ENCODE peak calls at places on chromosomes 1 and 21, in five cellular contexts. L is heart left ventricle, W is astrocyte, Y is cardiac fibroblast, K is choroid plexus epithelial cell. E is an unnamed sample.

GRCh38 chr1:33714421-33714820 is 149.5 kb upstream of the HMGB4 start:
- DNase-seq in L (no peak), W (no peak), Y (no peak), K (no peak), E (no peak)

GRCh38 chr1:180615493-180616290 is 16.1 kb upstream of the XPR1 start:
- DNase-seq in L (no peak), W (no peak), Y (no peak), K (no peak), E (no peak)

GRCh38 chr1:210332719-210333398 is 4.2 kb downstream of the HHAT start:
- DNase-seq in L (no peak), W (peak), Y (no peak), K (no peak), E (no peak)

GRCh38 chr1:27418326-27418761 is 25.9 kb downstream of the GPR3 start:
- DNase-seq in L (peak), W (peak), Y (peak), K (peak), E (peak)

GRCh38 chr1:30791853-30792252 is 34.3 kb upstream of the LAPTM5 start:
- DNase-seq in L (no peak), W (no peak), Y (no peak), K (no peak), E (no peak)

GRCh38 chr1:65344171-65344570 is 34.8 kb downstream of the DNAJC6 start:
- DNase-seq in L (no peak), W (no peak), Y (no peak), K (no peak), E (no peak)

GRCh38 chr1:61640531-61641125 is 84.3 kb downstream of the TM2D1 start:
- DNase-seq in L (peak), W (no peak), Y (no peak), K (no peak), E (no peak)

GRCh38 chr21:43865471-43866181 is 603 bp downstream of the AGPAT3 start:
- DNase-seq in L (peak), W (no peak), Y (peak), K (peak), E (peak)

GRCh38 chr1:18344755-18345154 is 136.0 kb upstream of the KLHDC7A start:
- DNase-seq in L (no peak), W (no peak), Y (no peak), K (no peak), E (no peak)

GRCh38 chr1:18404460-18404859 is 76.3 kb upstream of the KLHDC7A start:
- DNase-seq in L (no peak), W (no peak), Y (no peak), K (no peak), E (no peak)

GRCh38 chr1:71561206-71561605 is 480.4 kb upstream of the ZRANB2 start:
- DNase-seq in L (no peak), W (peak), Y (peak), K (no peak), E (peak)

GRCh38 chr1:48710915-48711314 is 65.8 kb downstream of the BEND5 start:
- DNase-seq in L (no peak), W (no peak), Y (no peak), K (no peak), E (no peak)

GRCh38 chr1:70204578-70204977 is 801 bp downstream of the LRRC40 start:
- DNase-seq in L (no peak), W (peak), Y (peak), K (peak), E (peak)

GRCh38 chr1:40039757-40040510 is 595 bp upstream of the CAP1 start:
- DNase-seq in L (peak), W (peak), Y (peak), K (peak), E (peak)

GRCh38 chr21:34020934-34021553 is 52.3 kb upstream of the MRPS6 start:
- DNase-seq in L (no peak), W (peak), Y (no peak), K (no peak), E (no peak)

GRCh38 chr21:46083271-46084040 is 14.5 kb upstream of the COL6A2 start:
- DNase-seq in L (no peak), W (no peak), Y (no peak), K (no peak), E (no peak)

GRCh38 chr21:35375115-35375514 is 326.0 kb upstream of the RUNX1 start:
- DNase-seq in L (no peak), W (peak), Y (peak), K (peak), E (peak)

GRCh38 chr1:202365092-202365815 is 16.8 kb downstream of the PPP1R12B start:
- DNase-seq in L (no peak), W (peak), Y (peak), K (peak), E (peak)

GRCh38 chr21:44871576-44872265 is 1.8 kb downstream of the PTTG1IP start:
- DNase-seq in L (peak), W (peak), Y (peak), K (peak), E (peak)

GRCh38 chr21:41045534-41046268 is 122.3 kb upstream of the BACE2 start:
- DNase-seq in L (no peak), W (no peak), Y (no peak), K (no peak), E (no peak)

GRCh38 chr1:54745864-54746263 is 18.5 kb downstream of the PARS2 start:
- DNase-seq in L (no peak), W (no peak), Y (no peak), K (no peak), E (no peak)

GRCh38 chr1:8911416-8912309 is 33.2 kb upstream of the ENO1 start:
- DNase-seq in L (no peak), W (no peak), Y (no peak), K (peak), E (no peak)

GRCh38 chr1:235367000-235367908 is at the start of gene TBCE:
- DNase-seq in L (peak), W (peak), Y (peak), K (peak), E (peak)

GRCh38 chr1:21762022-21762404 is 20.9 kb downstream of the USP48 start:
- DNase-seq in L (no peak), W (no peak), Y (no peak), K (no peak), E (no peak)

GRCh38 chr1:17587693-17588047 is 48.2 kb downstream of the ARHGEF10L start:
- DNase-seq in L (no peak), W (peak), Y (peak), K (peak), E (peak)

GRCh38 chr1:111895456-111895855 is 94.0 kb downstream of the KCND3 start:
- DNase-seq in L (no peak), W (no peak), Y (no peak), K (no peak), E (no peak)

GRCh38 chr1:119966020-119966419 is 69.7 kb upstream of the ADAM30 start:
- DNase-seq in L (no peak), W (peak), Y (peak), K (peak), E (peak)

GRCh38 chr1:169348356-169349036 is 19.1 kb downstream of the NME7 start:
- DNase-seq in L (no peak), W (no peak), Y (peak), K (peak), E (peak)

GRCh38 chr1:176206006-176206960 is 803 bp downstream of the COP1 start:
- DNase-seq in L (no peak), W (peak), Y (peak), K (peak), E (peak)

GRCh38 chr1:182217071-182217470 is 155.6 kb upstream of the ZNF648 start:
- DNase-seq in L (no peak), W (peak), Y (no peak), K (no peak), E (no peak)

GRCh38 chr1:23126801-23127200 is 41.9 kb downstream of the LUZP1 start:
- DNase-seq in L (no peak), W (peak), Y (peak), K (peak), E (peak)

GRCh38 chr1:36560177-36560576 is 77.5 kb upstream of the CSF3R start:
- DNase-seq in L (no peak), W (no peak), Y (no peak), K (no peak), E (no peak)

GRCh38 chr1:51328926-51329325 is 1.4 kb downstream of the TTC39A start:
- DNase-seq in L (no peak), W (no peak), Y (no peak), K (no peak), E (no peak)
- H3K4me3 ChIP-seq in L (no peak), W (no peak), Y (no peak), K (no peak), E (no peak)

DNA sequence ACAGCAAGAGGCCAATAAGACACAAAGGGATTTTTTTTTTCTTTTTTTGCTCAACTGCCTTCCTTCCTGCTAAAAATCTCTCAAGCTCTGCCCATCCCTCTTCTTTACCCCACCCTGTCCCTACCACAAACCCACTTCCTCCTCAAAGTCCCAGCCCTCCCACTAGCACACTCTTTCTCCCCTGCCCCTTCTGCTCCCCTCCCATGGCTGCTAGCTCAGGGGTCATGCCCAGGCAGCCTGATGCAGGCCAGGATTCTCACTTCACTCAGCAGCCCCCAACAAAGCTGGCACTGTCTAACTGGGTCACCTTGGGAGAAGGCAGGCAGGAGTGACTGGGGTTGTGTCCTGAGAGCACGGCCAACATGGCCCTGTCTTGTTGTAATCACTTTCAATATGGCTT is 28.8 kb upstream of the PPP2R5A start:
- DNase-seq in L (no peak), W (no peak), Y (no peak), K (no peak), E (no peak)
- TF ChIP-seq CTCF in L (no peak), W (no peak), Y (no peak), K (no peak), E (no peak)

GRCh38 chr1:100130552-100131077 is 2.1 kb downstream of the SASS6 start:
- DNase-seq in L (no peak), W (no peak), Y (peak), K (peak), E (no peak)
- H3K4me3 ChIP-seq in L (no peak), W (no peak), Y (no peak), K (no peak), E (no peak)

DNA sequence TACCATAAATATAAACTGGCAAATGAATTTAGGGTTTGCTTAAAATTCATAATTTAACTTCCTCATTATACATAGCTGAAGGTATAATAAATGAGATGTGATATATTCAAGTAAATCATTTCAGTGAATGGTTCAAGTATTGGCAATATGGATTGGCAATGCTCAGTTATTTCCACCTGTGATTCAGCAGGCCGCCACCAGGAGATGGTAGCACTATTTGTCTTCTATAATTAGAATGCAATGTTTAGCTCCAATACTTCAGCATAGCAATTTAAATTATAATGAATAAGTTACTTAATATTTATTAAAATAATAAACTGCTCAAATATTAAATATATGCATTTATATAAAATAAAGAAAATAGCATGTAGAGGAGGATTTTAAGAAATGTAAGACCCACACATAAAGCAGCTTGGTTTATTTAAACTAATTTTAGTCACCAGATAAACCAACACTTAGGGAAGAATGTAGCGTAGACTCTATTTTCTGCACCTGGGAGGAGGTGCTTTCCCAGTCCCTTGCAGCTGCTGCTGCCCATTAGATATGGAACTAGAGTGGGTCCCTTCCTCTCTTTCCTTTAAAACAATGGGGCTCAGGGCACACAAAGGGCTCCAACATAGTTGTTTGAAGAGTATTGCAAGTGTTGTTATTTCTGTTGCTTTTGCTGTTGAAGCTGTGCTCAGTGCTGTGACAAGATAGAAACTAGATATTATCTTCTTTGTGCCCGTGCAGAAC is 62.1 kb downstream of the PLPPR4 start:
- DNase-seq in L (no peak), W (no peak), Y (peak), K (peak), E (peak)
- TF ChIP-seq CTCF in L (peak), W (no peak), Y (peak), K (peak), E (peak)

E was measured in fibroblast of the aortic adventitia.